ENCODE peak calls at places on chromosomes 12 and 14, in nine cellular contexts. L is AG10803, I is esophagus squamous epithelium, M is adipocyte, J is body of pancreas, D is heart left ventricle, C is heart right ventricle, Z is WERI-Rb-1, P is fibroblast of lung. A is an unnamed sample.

GRCh38 chr14:70013269-70013873 is 134.2 kb downstream of the SMOC1 start:
- DNase-seq in C (no peak), L (no peak), M (no peak), D (no peak), P (no peak), J (peak), Z (peak), I (no peak), A (peak)

GRCh38 chr12:120853188-120853587 is 51.0 kb downstream of the SPPL3 start:
- DNase-seq in I (no peak), C (no peak), L (peak), J (no peak), Z (no peak), P (no peak), M (peak), D (no peak), A (no peak)

GRCh38 chr14:50531595-50532501 is 521 bp downstream of the MAP4K5 start:
- DNase-seq in J (peak), I (peak), D (peak), P (peak), L (peak), Z (peak), C (peak), M (peak), A (peak)

GRCh38 chr14:33738481-33738880 is 212.4 kb downstream of the EGLN3 start:
- DNase-seq in L (no peak), D (no peak), P (no peak), Z (no peak), C (no peak), I (no peak), J (no peak), M (no peak), A (no peak)

GRCh38 chr12:8154526-8154925 is 2.3 kb upstream of the ZNF705A start:
- DNase-seq in M (no peak), C (no peak), I (no peak), L (no peak), J (no peak), Z (no peak), P (peak), D (no peak), A (no peak)

GRCh38 chr12:127149226-127149964 is 1117.6 kb upstream of the TMEM132C start:
- DNase-seq in C (no peak), M (peak), L (peak), D (no peak), Z (no peak), P (peak), J (no peak), I (no peak), A (no peak)

GRCh38 chr12:123533672-123534643 is at the start of gene RILPL1:
- DNase-seq in L (peak), D (peak), J (peak), C (peak), P (peak), I (no peak), Z (peak), M (peak), A (peak)

GRCh38 chr14:102479777-102480176 is 29.8 kb downstream of the ANKRD9 start:
- DNase-seq in I (no peak), M (no peak), L (no peak), J (peak), Z (no peak), P (no peak), C (peak), D (peak), A (no peak)

GRCh38 chr12:31728289-31728916 is 418 bp downstream of the AMN1 start:
- DNase-seq in L (no peak), I (no peak), J (peak), P (no peak), C (no peak), D (peak), M (no peak), Z (no peak), A (no peak)

DNA sequence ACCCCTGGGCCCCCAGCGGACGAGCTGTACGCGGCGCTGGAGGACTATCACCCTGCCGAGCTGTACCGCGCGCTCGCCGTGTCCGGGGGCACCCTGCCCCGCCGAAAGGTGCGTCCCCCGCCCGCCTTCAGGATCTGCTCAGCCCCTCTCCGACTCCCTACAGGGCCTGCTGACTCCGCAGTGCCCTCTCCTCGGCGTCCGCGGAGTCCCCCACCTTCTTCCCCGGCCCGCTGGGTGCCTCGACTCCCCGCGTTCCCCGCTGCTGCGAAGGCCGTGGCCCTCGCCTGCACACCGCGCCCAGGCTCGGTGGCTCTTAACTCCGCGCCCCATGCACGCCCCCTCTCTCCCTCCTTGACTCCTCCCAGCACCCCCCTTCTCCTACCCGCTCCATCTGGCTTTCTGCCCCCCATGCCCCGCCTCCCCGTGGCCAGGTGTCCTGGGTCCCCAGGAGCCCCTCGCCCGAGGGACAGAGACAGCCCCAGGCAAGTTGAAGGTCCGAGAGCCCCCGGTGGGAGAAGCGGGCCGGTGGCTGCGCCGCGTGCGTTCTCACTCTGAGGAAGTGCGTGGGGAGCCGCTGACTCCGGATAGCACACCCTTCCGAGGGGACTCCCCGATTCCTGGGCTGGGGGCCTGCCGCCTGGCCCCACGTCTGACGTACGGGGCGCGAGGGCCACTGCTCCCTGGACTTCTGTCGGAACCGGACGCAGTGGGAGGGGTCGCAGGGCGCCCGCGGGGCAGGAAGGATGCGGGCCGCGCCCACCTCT is 594 bp downstream of the TAMALIN start:
- DNase-seq in M (peak), J (peak), I (no peak), Z (peak), C (peak), P (peak), L (peak), D (peak), A (no peak)
- H3K4me3 ChIP-seq in M (peak), J (peak), I (peak), Z (peak), C (peak), P (peak), L (peak), D (peak), A (peak)

GRCh38 chr14:97458302-97459137 is 661.3 kb downstream of the VRK1 start:
- DNase-seq in J (peak), L (peak), D (peak), M (no peak), I (no peak), P (no peak), Z (no peak), C (peak), A (no peak)
- H3K4me3 ChIP-seq in J (no peak), L (peak), D (peak), M (peak), I (peak), P (no peak), Z (no peak), C (peak), A (no peak)

DNA sequence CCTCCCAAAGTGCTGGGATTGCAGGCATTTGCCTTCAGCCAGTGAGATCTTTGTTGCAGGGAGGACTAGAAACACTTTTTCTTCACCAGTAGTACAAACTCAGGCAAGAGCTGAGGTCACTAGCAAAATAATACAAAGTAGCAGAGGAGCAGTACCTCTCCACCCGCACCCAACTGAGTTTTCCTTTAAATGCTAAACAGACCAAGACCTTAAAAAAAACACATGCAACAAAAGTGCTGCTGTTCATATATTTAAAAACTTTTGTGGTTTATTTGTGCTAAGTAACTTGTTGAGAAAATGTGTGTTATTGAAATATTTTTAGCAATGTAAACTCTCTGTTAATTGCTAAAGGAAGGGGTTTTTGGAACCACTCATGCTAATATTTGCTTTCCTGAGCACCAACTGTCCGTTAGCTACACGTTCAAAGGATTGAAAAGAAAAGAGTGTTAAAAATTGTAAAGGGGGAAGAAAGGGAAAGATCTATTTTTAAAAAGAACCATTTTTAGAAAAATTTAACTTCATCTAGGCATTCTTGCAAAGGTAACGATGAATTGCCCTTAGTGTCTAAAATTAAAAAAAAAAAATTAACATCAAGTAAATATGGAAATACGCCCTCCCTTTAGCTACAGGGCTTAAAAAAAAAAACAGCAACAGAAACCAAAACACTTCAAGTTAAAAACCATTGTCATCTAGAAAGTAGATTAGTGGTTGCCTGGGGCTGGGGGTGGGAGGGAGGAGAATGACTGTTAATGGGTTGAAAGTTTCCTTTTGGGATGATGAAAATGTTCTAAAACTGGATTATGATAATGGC is 114.0 kb upstream of the KRAS start:
- DNase-seq in I (no peak), D (no peak), L (no peak), Z (no peak), P (no peak), M (no peak), C (no peak), J (no peak), A (no peak)
- H3K4me3 ChIP-seq in I (no peak), D (no peak), L (no peak), Z (no peak), P (no peak), M (no peak), C (no peak), J (no peak), A (no peak)

GRCh38 chr12:113860950-113861349 is 105.2 kb downstream of the RBM19 start:
- DNase-seq in J (no peak), D (no peak), C (no peak), I (no peak), M (peak), L (peak), P (peak), Z (no peak), A (peak)
- H3K4me3 ChIP-seq in J (no peak), D (no peak), C (no peak), I (no peak), M (no peak), L (no peak), P (no peak), Z (no peak), A (no peak)

GRCh38 chr12:6792522-6793201 is 3.3 kb downstream of the CD4 start:
- DNase-seq in C (no peak), M (peak), P (no peak), I (no peak), D (no peak), L (no peak), Z (no peak), J (peak), A (no peak)
- H3K4me3 ChIP-seq in C (peak), M (no peak), P (no peak), I (peak), D (no peak), L (no peak), Z (no peak), J (no peak), A (no peak)